ENCODE peak calls at places on chromosomes 6 and 20, in six cellular contexts. E, H, D, R, T and C are unnamed samples.

GRCh38 chr6:65558071-65558470 is 149.0 kb downstream of the EYS start:
- DNase-seq in H (no peak), R (no peak), D (no peak), E (no peak), T (no peak), C (no peak)

GRCh38 chr6:15504581-15505350 is 158.1 kb downstream of the DTNBP1 start:
- DNase-seq in R (no peak), T (peak), D (peak), H (peak), E (no peak), C (no peak)

GRCh38 chr20:62621251-62622110 is 20.8 kb upstream of the SLCO4A1 start:
- DNase-seq in R (no peak), E (no peak), T (no peak), H (no peak), D (no peak), C (no peak)

GRCh38 chr6:141552463-141552862 is 580.3 kb upstream of the GJE1 start:
- DNase-seq in T (no peak), D (no peak), H (peak), E (no peak), R (no peak), C (no peak)

GRCh38 chr6:85362652-85363310 is 87.1 kb upstream of the NT5E start:
- DNase-seq in E (no peak), R (no peak), D (no peak), T (no peak), H (peak), C (no peak)

GRCh38 chr20:61925555-61926252 is 140.0 kb downstream of the TAF4 start:
- DNase-seq in T (no peak), D (peak), E (peak), H (peak), R (no peak), C (no peak)

GRCh38 chr6:88870728-88871330 is 92.6 kb downstream of the RNGTT start:
- DNase-seq in D (no peak), T (peak), E (no peak), H (peak), R (no peak), C (peak)

GRCh38 chr6:7721654-7722053 is 4.2 kb upstream of the BMP6 start:
- DNase-seq in E (no peak), D (no peak), H (peak), R (no peak), T (no peak), C (no peak)

GRCh38 chr6:17269840-17270239 is 11.3 kb upstream of the RBM24 start:
- DNase-seq in E (no peak), R (no peak), H (peak), T (no peak), D (no peak), C (no peak)

GRCh38 chr20:13105864-13106457 is 97.2 kb downstream of the SPTLC3 start:
- DNase-seq in E (no peak), T (peak), D (no peak), R (no peak), H (peak), C (no peak)

DNA sequence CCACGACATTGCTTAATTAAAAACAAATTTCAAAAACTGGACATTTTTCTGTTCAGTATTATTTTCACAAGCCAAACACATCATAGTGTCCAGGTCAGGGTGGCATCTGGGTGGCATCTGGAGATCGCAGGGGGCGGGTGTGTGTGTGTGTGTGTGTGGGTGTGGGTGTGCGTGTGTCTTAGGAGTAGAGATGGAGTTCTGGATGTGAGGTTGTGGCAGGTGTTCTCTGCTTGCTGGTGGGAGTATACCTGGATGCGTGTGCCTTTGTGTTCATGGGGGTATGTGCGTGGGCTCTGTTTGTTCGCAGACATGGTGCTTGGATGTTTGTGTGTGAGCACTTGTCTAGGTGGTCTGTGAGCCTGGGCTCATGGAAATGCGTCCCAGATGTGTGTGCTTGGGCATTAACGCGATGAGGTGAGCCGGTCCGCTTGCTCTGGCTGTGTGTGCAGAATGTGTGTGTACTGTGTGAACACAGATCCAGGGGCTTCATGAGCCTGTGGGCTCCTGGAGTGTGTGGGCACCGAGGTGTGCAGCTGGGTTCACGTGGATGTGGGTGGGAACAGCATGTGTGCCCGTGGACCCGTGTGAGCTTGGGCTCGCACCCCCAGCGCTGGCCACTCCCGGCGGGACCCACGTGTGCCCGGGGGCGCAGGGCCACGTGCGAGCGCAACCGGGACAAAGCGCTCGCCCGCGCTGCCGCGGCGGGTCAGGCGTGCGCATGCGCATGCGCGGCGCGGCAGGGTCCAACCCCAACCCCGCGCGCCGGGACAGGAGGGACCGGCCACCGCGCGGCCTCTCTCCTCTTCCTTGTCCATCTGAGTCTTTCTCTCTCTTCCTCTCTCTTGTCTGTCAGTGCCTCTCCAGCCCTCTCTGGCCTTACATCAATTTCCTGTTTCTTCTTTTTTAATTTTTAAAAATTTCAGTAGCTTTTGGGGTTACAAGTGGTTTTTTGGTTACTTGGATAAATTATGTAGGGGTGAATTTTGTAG is 60.4 kb downstream of the SRC start:
- DNase-seq in T (peak), R (no peak), E (no peak), H (no peak), D (no peak), C (peak)
- TF ChIP-seq CTCF in T (no peak), R (no peak), E (no peak), H (no peak), D (no peak), C (no peak)

DNA sequence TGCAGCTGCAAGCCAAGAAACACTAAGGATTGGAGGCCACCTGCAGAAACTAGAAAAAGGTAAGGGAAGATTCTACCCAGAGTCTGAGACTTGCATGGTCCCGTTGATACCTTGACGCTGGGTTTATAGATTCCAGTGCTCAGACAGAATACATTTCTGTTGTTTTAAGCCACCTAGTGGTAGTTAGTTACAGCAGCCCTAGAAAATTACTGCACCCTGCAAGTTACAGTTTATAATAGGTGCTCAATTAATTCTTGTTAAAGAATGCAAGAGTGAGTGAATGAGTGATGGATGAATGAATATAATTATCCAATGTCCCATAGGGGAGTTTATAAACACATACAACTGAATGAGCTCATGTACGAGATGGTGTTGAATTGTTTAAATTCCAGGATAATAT is 453.1 kb upstream of the SLC35B3 start:
- DNase-seq in T (no peak), D (no peak), E (no peak), H (no peak), R (no peak), C (no peak)
- TF ChIP-seq CTCF in T (peak), D (peak), E (peak), H (peak), R (peak), C (peak)

DNA sequence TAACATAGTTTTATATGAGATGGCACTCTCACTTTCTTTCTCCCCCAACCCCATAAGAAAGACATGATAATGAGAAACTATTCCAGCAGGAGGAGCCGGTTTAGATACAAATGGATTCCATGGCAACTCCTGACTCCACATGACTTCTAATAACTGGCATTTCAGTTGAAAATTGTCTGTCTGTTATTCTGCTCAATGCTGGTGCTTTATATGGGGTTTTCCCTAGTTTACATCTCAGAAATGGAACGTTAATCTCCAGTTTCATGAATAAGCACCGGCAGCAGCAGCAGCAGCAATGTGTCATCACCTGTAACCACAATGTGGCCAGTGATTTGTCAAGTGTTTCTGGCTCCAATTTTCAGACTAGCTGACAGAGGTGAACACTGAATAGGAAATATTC is 8.0 kb upstream of the SIM1 start:
- DNase-seq in T (no peak), H (peak), R (no peak), D (no peak), E (no peak), C (no peak)
- TF ChIP-seq CTCF in T (no peak), H (peak), R (no peak), D (no peak), E (no peak), C (no peak)

GRCh38 chr6:25984265-25984664 is 21.7 kb downstream of the TRIM38 start:
- DNase-seq in R (no peak), T (no peak), D (no peak), H (no peak), E (no peak), C (no peak)
- TF ChIP-seq CTCF in R (no peak), T (no peak), D (no peak), H (no peak), E (no peak), C (no peak)

GRCh38 chr6:117397536-117398227 is 28.1 kb downstream of the ROS1 start:
- DNase-seq in E (no peak), R (no peak), H (peak), T (no peak), D (no peak), C (no peak)

GRCh38 chr6:117399126-117399525 is 26.6 kb downstream of the ROS1 start:
- DNase-seq in R (no peak), E (no peak), T (no peak), H (no peak), D (no peak), C (no peak)

GRCh38 chr6:117396228-117396627 is 29.5 kb downstream of the ROS1 start:
- DNase-seq in H (peak), R (no peak), D (no peak), E (no peak), T (no peak), C (no peak)

GRCh38 chr6:117401799-117402198 is 23.9 kb downstream of the ROS1 start:
- DNase-seq in H (no peak), R (no peak), T (no peak), D (no peak), E (no peak), C (no peak)

DNA sequence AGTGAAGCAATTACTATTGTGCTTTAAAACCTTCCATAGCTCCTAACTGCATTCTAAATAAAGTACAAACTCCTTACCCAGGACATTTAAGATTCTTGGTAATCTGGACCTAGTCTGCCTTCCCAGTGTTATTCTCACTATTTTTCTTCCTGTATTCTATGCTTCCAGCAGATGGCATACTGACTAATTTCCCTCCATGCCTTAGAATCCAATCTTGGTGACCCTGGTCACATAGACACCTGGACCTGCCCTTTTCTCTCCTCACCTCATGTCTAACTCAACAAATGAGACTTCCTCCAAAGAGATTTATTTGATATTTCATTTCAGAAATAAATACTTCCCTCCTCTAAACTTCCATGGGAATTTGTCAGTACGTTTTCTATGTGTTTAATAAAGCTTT is 25.8 kb downstream of the ROS1 start:
- DNase-seq in T (no peak), H (no peak), R (no peak), D (no peak), E (no peak), C (no peak)
- TF ChIP-seq CTCF in T (no peak), H (peak), R (peak), D (no peak), E (no peak), C (peak)

GRCh38 chr20:63740501-63741353 is 1.2 kb downstream of the SLC2A4RG start:
- DNase-seq in D (peak), E (peak), R (peak), T (peak), H (peak), C (peak)
- TF ChIP-seq CTCF in D (peak), E (no peak), R (peak), T (no peak), H (peak), C (peak)

GRCh38 chr6:22621701-22622100 is 52.3 kb downstream of the HDGFL1 start:
- DNase-seq in E (no peak), D (no peak), R (no peak), T (no peak), H (no peak), C (no peak)
- TF ChIP-seq CTCF in E (no peak), D (no peak), R (no peak), T (no peak), H (no peak), C (no peak)

DNA sequence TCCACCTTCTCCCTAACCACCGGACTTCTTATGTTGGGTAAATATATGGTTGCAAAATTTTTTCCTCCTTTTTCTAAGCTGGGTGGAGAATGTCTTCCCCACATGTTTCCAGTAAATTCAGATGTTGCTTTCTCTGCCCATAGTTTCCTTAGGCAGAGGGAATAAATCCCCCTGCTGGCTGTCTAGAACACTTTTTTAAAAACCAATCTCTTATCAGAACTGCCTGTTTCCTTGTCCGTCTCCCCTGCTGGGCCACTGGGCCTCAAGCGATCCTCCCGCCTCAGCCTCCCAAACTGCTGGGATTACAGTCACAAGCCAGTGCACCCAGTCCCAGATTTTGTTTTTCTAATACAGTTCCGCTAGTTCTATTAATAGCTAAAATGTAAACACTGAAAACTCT is 9.9 kb upstream of the WFDC2 start:
- DNase-seq in D (no peak), R (no peak), H (peak), E (no peak), T (no peak), C (no peak)
- TF ChIP-seq CTCF in D (no peak), R (peak), H (peak), E (no peak), T (peak), C (peak)

GRCh38 chr6:3566812-3567211 is 110.0 kb upstream of the SLC22A23 start:
- DNase-seq in H (peak), D (no peak), T (no peak), R (no peak), E (no peak), C (no peak)

GRCh38 chr6:3565291-3565690 is 108.4 kb upstream of the SLC22A23 start:
- DNase-seq in H (no peak), E (no peak), R (no peak), T (no peak), D (no peak), C (no peak)

GRCh38 chr6:3559561-3559960 is 102.7 kb upstream of the SLC22A23 start:
- DNase-seq in H (no peak), T (no peak), D (no peak), R (no peak), E (no peak), C (no peak)

DNA sequence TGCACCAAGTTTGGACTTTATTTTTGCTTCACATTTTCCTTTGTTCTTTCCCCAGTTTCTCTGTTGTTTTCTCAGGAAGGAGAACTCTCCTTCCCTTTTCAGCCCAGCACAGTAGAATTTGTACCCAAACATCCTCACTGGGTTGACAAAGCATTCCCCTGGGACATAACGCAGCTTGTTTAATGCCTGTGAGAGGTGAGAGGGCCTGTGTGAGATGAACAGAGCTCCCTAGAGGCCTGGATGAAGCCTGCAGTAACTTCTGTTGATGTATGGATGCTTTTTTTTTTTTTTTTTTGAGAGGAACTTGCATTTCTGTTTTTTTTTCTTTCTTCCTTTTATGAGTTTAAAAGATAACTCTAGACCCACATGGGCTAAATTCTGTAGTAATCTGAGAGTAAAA is 104.9 kb upstream of the SLC22A23 start:
- DNase-seq in D (no peak), T (peak), H (no peak), E (no peak), R (no peak), C (no peak)
- TF ChIP-seq CTCF in D (no peak), T (no peak), H (peak), E (no peak), R (peak), C (peak)

DNA sequence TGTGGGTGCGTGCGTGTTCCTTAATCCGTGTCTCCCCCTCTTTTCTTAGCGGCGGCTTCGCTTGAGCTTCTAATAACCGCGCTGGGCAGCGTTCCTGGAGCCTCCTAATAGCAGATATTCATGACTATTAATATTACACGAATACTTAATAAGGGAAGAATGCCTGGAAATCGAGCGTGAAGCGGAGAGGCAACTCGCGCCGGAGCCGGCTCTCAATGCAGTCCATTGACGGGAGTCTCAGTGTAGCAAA is 3.0 kb downstream of the TFAP2A start:
- DNase-seq in T (no peak), R (no peak), E (peak), H (no peak), D (peak), C (no peak)
- TF ChIP-seq CTCF in T (no peak), R (no peak), E (no peak), H (no peak), D (no peak), C (no peak)